ENCODE peak calls at places on chromosomes 7 and 10, in six cellular contexts. T, K, S, N, E and A are unnamed samples.

GRCh38 chr10:132409667-132410028 is 12.6 kb downstream of the PWWP2B start:
- DNase-seq in T (no peak), E (no peak), N (no peak), K (no peak), S (no peak), A (no peak)

GRCh38 chr7:42198296-42198695 is 38.7 kb downstream of the GLI3 start:
- DNase-seq in K (no peak), S (no peak), T (no peak), E (no peak), N (no peak), A (no peak)

GRCh38 chr7:150735596-150736358 is 1.4 kb upstream of the GIMAP5 start:
- DNase-seq in T (no peak), E (no peak), K (no peak), S (no peak), N (no peak), A (no peak)

GRCh38 chr10:118840071-118840775 is 85.5 kb upstream of the CACUL1 start:
- DNase-seq in S (no peak), T (no peak), N (peak; percentile 78), K (no peak), E (no peak), A (no peak)

GRCh38 chr7:81004098-81004497 is 85.2 kb upstream of the SEMA3C start:
- DNase-seq in K (peak; percentile 81), S (no peak), E (no peak), N (no peak), T (no peak), A (no peak)

GRCh38 chr7:1368150-1368681 is 91.1 kb downstream of the MICALL2 start:
- DNase-seq in S (no peak), T (no peak), N (no peak), K (no peak), E (no peak), A (no peak)

GRCh38 chr7:30331338-30331737 is 46.9 kb downstream of the ZNRF2 start:
- DNase-seq in T (no peak), E (no peak), K (peak; percentile 50), S (no peak), N (no peak), A (no peak)

GRCh38 chr10:132992433-132993215 is 50.3 kb upstream of the CFAP46 start:
- DNase-seq in N (no peak), T (peak; percentile 67), S (no peak), K (no peak), E (no peak), A (no peak)

GRCh38 chr7:156148995-156149394 is 336.7 kb upstream of the SHH start:
- DNase-seq in N (no peak), T (no peak), E (no peak), K (no peak), S (no peak), A (no peak)

GRCh38 chr10:133422821-133423771 is 1.3 kb downstream of the SPRN start:
- DNase-seq in K (no peak), N (no peak), T (peak; percentile 75), E (no peak), S (no peak), A (no peak)

GRCh38 chr10:109743141-109744120 is 179.9 kb downstream of the XPNPEP1 start:
- DNase-seq in K (no peak), N (no peak), T (no peak), S (no peak), E (no peak), A (no peak)

GRCh38 chr7:42378149-42378548 is 141.1 kb upstream of the GLI3 start:
- DNase-seq in N (no peak), K (no peak), T (no peak), S (no peak), E (no peak), A (no peak)

GRCh38 chr10:121070671-121071070 is 219.5 kb downstream of the WDR11 start:
- DNase-seq in K (no peak), S (no peak), E (no peak), T (no peak), N (no peak), A (no peak)

GRCh38 chr7:54987772-54988171 is 31.0 kb upstream of the EGFR start:
- DNase-seq in T (no peak), E (no peak), N (peak; percentile 65), S (no peak), K (no peak), A (no peak)

GRCh38 chr7:150992051-150992640 is 1.3 kb downstream of the NOS3 start:
- DNase-seq in N (no peak), S (no peak), T (no peak), K (no peak), E (no peak), A (no peak)

GRCh38 chr7:47371733-47372368 is 210.1 kb downstream of the TNS3 start:
- DNase-seq in E (no peak), K (peak; percentile 65), N (peak; percentile 65), S (no peak), T (peak; percentile 67), A (no peak)

GRCh38 chr7:77479536-77480088 is 57.5 kb upstream of the PTPN12 start:
- DNase-seq in T (no peak), N (peak; percentile 98), E (no peak), S (no peak), K (peak; percentile 30), A (no peak)

GRCh38 chr7:6536262-6536770 is 14.9 kb downstream of the GRID2IP start:
- DNase-seq in E (no peak), N (no peak), S (no peak), K (no peak), T (no peak), A (no peak)

GRCh38 chr10:46558411-46559185 is 2.1 kb upstream of the GPRIN2 start:
- DNase-seq in E (peak; percentile 4), K (no peak), N (peak; percentile 51), S (no peak), T (peak; percentile 66), A (no peak)

GRCh38 chr7:22885824-22886255 is 63.2 kb upstream of the TOMM7 start:
- DNase-seq in K (peak; percentile 27), S (no peak), T (no peak), N (no peak), E (peak; percentile 72), A (no peak)

GRCh38 chr7:4712371-4713182 is 30.5 kb downstream of the FOXK1 start:
- DNase-seq in E (no peak), S (no peak), K (peak; percentile 36), N (peak; percentile 48), T (no peak), A (peak; percentile 53)

DNA sequence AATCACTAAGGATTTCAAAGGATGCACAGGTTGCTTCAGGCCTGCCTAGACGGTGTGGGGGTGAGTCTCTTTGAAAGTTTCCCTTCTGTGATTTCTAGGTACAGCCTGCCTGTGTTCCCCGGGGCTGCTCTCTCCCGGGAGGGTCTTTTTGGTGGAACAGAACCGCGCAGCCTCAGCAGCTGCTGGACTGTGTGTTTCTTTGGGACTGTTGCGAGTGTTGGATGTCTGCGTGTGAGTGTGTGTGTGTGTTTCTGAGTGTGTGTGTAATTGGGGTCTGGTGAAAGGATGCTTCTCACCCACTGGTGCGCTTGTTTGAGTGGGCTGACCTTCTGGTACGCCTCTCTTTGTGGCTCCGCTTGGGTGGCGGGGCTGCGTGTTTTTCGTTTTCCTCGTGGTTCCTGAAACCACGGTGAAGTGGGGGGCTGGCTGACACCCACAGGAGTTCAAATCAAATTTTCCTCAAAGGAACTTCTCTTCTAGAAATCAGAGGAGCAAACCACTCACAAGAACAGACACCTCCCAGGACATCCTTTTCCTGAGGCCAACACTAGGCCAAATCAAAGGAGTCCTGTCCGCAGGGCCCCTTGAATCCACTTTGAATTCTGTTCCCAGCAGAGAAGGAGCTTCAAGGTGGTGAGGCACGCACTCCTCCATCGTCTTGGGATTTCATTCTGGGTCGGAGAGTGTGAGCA is 30.1 kb upstream of the ZNF273 start:
- DNase-seq in S (no peak), N (no peak), K (no peak), E (no peak), T (no peak), A (no peak)
- TF ChIP-seq CTCF in S (no peak), N (no peak), K (no peak), E (no peak), T (no peak), A (no peak)

DNA sequence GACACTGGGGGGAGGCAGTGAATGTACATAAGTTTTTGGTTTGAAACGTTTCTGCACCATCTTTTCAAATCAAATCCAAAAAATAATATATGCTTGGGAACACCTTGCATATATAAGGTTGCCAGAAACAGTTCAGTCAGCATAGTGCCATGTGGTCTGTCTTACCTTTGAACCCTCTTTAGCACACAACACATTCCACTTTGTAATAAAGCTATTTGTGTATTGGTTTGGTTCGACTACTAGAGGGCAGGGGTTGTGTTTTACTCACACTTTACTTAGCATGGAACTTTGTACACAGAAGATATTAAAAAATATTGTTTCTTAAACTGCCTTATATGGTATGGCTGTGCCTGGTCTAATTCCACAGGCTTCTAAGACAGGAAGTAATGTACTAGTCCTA is 43.2 kb downstream of the ALDH18A1 start:
- DNase-seq in S (no peak), N (no peak), K (no peak), E (no peak), T (no peak), A (no peak)
- H3K36me3 ChIP-seq in S (peaks cover 48% of the 10 kb centered on the region), N (peaks cover 17% of the 10 kb centered on the region), K (peaks cover 75% of the 10 kb centered on the region), E (no peaks in the 10 kb centered on the region), T (peaks cover 100% of the 10 kb centered on the region), A (peaks cover 52% of the 10 kb centered on the region)

DNA sequence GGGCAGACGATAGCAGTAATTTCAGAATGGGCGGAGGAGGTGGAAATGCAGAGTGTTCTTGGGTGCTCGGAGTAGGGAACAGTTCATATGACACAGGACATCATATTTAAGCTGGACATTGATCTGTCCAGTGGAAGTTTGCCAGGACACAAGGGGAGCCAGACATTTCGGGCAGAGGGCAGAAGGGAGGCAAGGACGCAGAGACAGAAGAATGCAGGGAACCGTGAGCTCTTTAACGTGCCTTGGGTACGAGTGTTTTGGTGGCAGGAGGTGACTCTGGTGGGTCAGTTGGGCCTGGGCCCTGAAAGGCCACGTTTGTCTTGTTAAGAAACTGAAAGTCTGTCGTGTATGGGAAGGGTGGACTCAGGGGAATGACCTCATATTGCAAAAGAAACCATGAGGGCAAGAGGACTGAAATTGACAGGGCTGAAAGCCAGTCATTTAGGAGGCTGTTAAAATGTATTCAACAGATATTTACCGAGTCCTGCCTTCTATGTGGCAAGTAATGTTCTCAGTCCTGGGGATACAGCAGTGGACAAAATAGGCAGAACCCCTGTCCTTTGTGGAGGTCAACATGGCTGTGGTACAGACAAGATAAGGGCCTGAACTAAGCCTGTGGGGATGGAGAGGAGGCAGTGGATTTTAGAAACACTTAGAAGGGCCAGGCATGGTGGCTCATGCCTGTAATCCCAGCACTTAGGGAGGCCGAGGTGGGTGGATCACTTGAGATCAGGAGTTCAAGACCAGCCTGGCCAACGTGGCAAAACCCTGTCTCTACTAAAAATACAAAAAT is 2.2 kb downstream of the OPTN start:
- DNase-seq in E (peak; percentile 21), T (no peak), K (peak; percentile 26), N (no peak), S (no peak), A (no peak)
- H3K4me3 ChIP-seq in E (peak overlapping the region; percentile 46), T (peak overlapping the region; percentile 84), K (peak overlapping the region; percentile 2), N (no peak overlapping the region), S (peak overlapping the region; percentile 60), A (peak overlapping the region; percentile 3)

GRCh38 chr7:108459922-108460551 is 3.8 kb upstream of the NRCAM start:
- DNase-seq in K (no peak), E (peak; percentile 69), T (no peak), N (no peak), S (no peak), A (no peak)
- TF ChIP-seq CTCF in K (peak; percentile 45), E (peak; percentile 71), T (peak; percentile 12), N (peak; percentile 71), S (no peak), A (peak; percentile 53)

DNA sequence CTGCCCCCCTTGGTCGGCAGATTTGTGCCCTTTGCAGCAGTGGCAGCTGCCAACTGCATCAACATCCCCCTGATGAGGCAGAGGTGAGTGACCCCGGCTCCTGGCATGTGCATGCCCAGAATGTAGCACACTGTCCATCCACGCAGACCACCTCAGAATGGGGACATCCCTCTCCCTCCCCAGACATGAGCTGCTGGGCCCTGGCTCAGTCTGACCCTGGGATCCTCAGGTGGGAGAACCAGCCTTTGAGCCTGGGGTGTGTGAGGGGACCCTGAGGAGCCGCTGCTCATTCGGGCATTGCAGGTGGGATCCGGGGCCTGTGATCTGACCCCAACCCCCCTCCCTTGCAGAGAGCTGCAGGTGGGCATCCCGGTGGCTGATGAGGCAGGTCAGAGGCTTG is 5.7 kb downstream of the SFXN3 start:
- DNase-seq in K (no peak), T (peak; percentile 59), N (no peak), S (no peak), E (no peak), A (no peak)
- H3K36me3 ChIP-seq in K (peaks cover 49% of the 10 kb centered on the region), T (peaks cover 59% of the 10 kb centered on the region), N (no peaks in the 10 kb centered on the region), S (peaks cover 50% of the 10 kb centered on the region), E (no peaks in the 10 kb centered on the region), A (peaks cover 46% of the 10 kb centered on the region)